ENCODE peak calls at places on chromosomes 6 and 20, in ten cellular contexts. U is lower lobe of right lung; Z is renal cortical epithelial cell; R is memory B cell; Q is activated CD8-positive, alpha-beta memory T cell treated with anti-CD3 and anti-CD28 coated beads, Interleukin-2, amount 10 ng/mL, durations not matched to agents 7 days and 5 days; P is mucosa of gallbladder; L is upper lobe of right lung; W is foreskin keratinocyte; A is effector CD4-positive, alpha-beta T cell; X is activated CD4-positive, alpha-beta T cell treated with anti-CD3 and anti-CD28 coated beads, Interleukin-2, amount 10 ng/mL, durations not matched to agents 7 days and 5 days. F is an unnamed sample.

GRCh38 chr20:37941332-37941731 is 38.4 kb downstream of the VSTM2L start:
- DNase-seq in U (no peak), Q (peak), L (no peak), A (no peak), R (no peak), X (no peak), Z (no peak), W (no peak), P (no peak), F (no peak)

GRCh38 chr6:147726342-147726741 is 217.9 kb downstream of the SAMD5 start:
- DNase-seq in P (no peak), A (no peak), Z (no peak), W (no peak), R (no peak), L (no peak), X (no peak), Q (no peak), U (no peak), F (no peak)

GRCh38 chr6:41741625-41742490 is 5.3 kb downstream of the PGC start:
- DNase-seq in P (peak), Q (no peak), X (no peak), U (peak), L (no peak), A (no peak), R (no peak), W (no peak), Z (peak), F (peak)

GRCh38 chr6:107778242-107778641 is 45.9 kb downstream of the SCML4 start:
- DNase-seq in X (no peak), Z (no peak), A (no peak), Q (no peak), P (no peak), U (no peak), W (no peak), R (no peak), L (no peak), F (no peak)

GRCh38 chr6:131844243-131844841 is 36.5 kb downstream of the ENPP1 start:
- DNase-seq in Z (peak), P (no peak), L (no peak), X (no peak), U (no peak), W (no peak), A (no peak), R (no peak), Q (no peak), F (no peak)

GRCh38 chr20:32437391-32438074 is 79.4 kb downstream of the ASXL1 start:
- DNase-seq in R (no peak), L (no peak), Q (no peak), U (no peak), X (no peak), A (no peak), W (no peak), P (no peak), Z (no peak), F (no peak)

GRCh38 chr6:158174514-158174913 is 6.4 kb downstream of the GTF2H5 start:
- DNase-seq in A (no peak), Q (no peak), R (no peak), P (peak), X (no peak), L (no peak), U (no peak), Z (peak), W (peak), F (no peak)

GRCh38 chr20:3727333-3728035 is 5.0 kb upstream of the HSPA12B start:
- DNase-seq in P (no peak), Z (no peak), R (no peak), A (no peak), X (no peak), U (no peak), Q (no peak), L (peak), W (peak), F (no peak)

GRCh38 chr20:38046572-38046971 is 13.0 kb downstream of the RPRD1B start:
- DNase-seq in X (no peak), W (no peak), P (no peak), Q (no peak), R (no peak), A (no peak), Z (no peak), L (no peak), U (no peak), F (no peak)

GRCh38 chr20:40257763-40258162 is 431.3 kb downstream of the MAFB start:
- DNase-seq in U (no peak), R (no peak), Z (no peak), Q (no peak), X (no peak), L (no peak), W (no peak), P (no peak), A (no peak), F (no peak)

GRCh38 chr6:37985355-37985754 is 165.8 kb downstream of the ZFAND3 start:
- DNase-seq in U (no peak), W (no peak), R (no peak), L (no peak), Q (peak), X (peak), A (no peak), Z (no peak), P (no peak), F (no peak)

GRCh38 chr6:81901589-81901988 is 149.1 kb upstream of the TENT5A start:
- DNase-seq in U (no peak), Q (no peak), W (no peak), X (no peak), Z (no peak), A (no peak), R (no peak), P (no peak), L (no peak), F (no peak)

GRCh38 chr6:137799950-137800568 is 67.0 kb upstream of the TNFAIP3 start:
- DNase-seq in U (no peak), Z (peak), W (peak), X (peak), A (peak), P (peak), Q (peak), L (no peak), R (no peak), F (peak)

GRCh38 chr6:151004415-151005024 is 139.0 kb downstream of the MTHFD1L start:
- DNase-seq in U (no peak), W (peak), X (no peak), Z (peak), L (no peak), A (no peak), Q (no peak), R (no peak), P (no peak), F (no peak)

GRCh38 chr20:63618291-63618980 is 8.5 kb downstream of the GMEB2 start:
- DNase-seq in P (no peak), A (no peak), X (no peak), R (no peak), U (no peak), L (no peak), W (no peak), Q (no peak), Z (no peak), F (no peak)

GRCh38 chr6:42751055-42751454 is 5.2 kb upstream of the TBCC start:
- DNase-seq in U (no peak), A (no peak), Z (no peak), P (no peak), W (no peak), L (peak), R (no peak), Q (no peak), X (no peak), F (no peak)

GRCh38 chr6:132937466-132937906 is 123.1 kb downstream of the RPS12 start:
- DNase-seq in A (no peak), Z (peak), P (peak), U (no peak), R (no peak), W (peak), X (peak), Q (peak), L (no peak), F (peak)